ENCODE peak calls at places on chromosomes 16 and 17, in five cellular contexts. A, C, E, D and O are unnamed samples.

GRCh38 chr17:81278831-81279230 is 16.3 kb downstream of the SLC38A10 start:
- DNase-seq in A (no peak), C (no peak), D (no peak), E (no peak), O (no peak)

GRCh38 chr17:35432176-35433074 is at the start of gene SLFN12:
- DNase-seq in C (peak; percentile 65), D (peak; percentile 64), E (peak; percentile 50), A (peak; percentile 79), O (peak; percentile 34)

GRCh38 chr17:15886221-15886620 is 58.7 kb upstream of the ADORA2B start:
- DNase-seq in C (no peak), D (no peak), E (no peak), A (no peak), O (no peak)

GRCh38 chr16:84341533-84342295 is 26.6 kb upstream of the ATP2C2 start:
- DNase-seq in D (no peak), A (no peak), C (no peak), E (no peak), O (no peak)

GRCh38 chr17:15501788-15502187 is 34.4 kb upstream of the CDRT4 start:
- DNase-seq in C (no peak), E (no peak), D (no peak), A (no peak), O (no peak)

GRCh38 chr16:85800321-85800669 is 800 bp downstream of the COX4I1 start:
- DNase-seq in C (no peak), E (peak; percentile 80), A (no peak), D (no peak), O (peak; percentile 21)

GRCh38 chr16:28985206-28985605 is 354 bp downstream of the LAT start:
- DNase-seq in C (no peak), E (no peak), D (no peak), A (no peak), O (no peak)

GRCh38 chr17:40320771-40321501 is 12.0 kb downstream of the RARA start:
- DNase-seq in D (peak; percentile 72), A (peak; percentile 65), E (peak; percentile 70), C (peak; percentile 85), O (peak; percentile 58)

GRCh38 chr16:72787519-72788268 is 260.2 kb downstream of the ZFHX3 start:
- DNase-seq in C (peak; percentile 75), A (peak; percentile 71), E (peak; percentile 75), D (peak; percentile 78), O (peak; percentile 45)

GRCh38 chr17:41329279-41329925 is 13.9 kb upstream of the KRTAP17-1 start:
- DNase-seq in A (peak; percentile 50), C (no peak), E (no peak), D (peak; percentile 18), O (no peak)

GRCh38 chr17:5695480-5695879 is 111.2 kb upstream of the NLRP1 start:
- DNase-seq in E (no peak), A (no peak), C (no peak), D (no peak), O (no peak)

GRCh38 chr16:66561381-66562080 is 4.7 kb upstream of the CMTM1 start:
- DNase-seq in A (no peak), D (no peak), E (no peak), C (no peak), O (no peak)

GRCh38 chr16:70649300-70649699 is 2.9 kb downstream of the IL34 start:
- DNase-seq in E (no peak), C (no peak), A (no peak), D (no peak), O (no peak)

GRCh38 chr16:69003500-69003899 is 102.0 kb upstream of the HAS3 start:
- DNase-seq in D (no peak), C (no peak), E (no peak), A (no peak), O (no peak)

GRCh38 chr16:68995011-68995504 is 110.4 kb upstream of the HAS3 start:
- DNase-seq in E (no peak), D (no peak), C (no peak), A (no peak), O (no peak)

GRCh38 chr16:68997564-68997963 is 107.9 kb upstream of the HAS3 start:
- DNase-seq in A (no peak), E (no peak), C (no peak), D (no peak), O (no peak)

GRCh38 chr16:68994324-68994723 is 111.1 kb upstream of the HAS3 start:
- DNase-seq in C (no peak), D (no peak), A (no peak), E (no peak), O (no peak)

DNA sequence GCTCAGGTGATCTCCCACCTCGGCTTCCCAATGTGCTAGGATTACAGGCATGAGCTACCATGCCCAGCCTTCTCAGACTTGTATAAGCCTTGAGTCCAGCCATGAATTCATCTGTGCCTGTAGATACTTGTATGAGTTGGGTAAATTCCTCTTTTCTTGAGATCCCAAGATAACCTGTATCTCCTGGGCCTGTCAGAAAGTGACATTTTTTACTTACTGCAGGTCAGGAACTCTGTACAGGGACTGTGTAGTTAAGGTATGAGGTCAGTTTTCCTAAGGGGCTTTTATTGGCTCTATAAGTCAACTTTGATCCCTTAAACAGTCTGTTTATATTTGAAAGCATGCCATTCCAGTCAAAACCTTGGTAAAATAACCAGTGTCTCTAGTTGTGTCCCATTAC is 106.3 kb upstream of the HAS3 start:
- DNase-seq in A (no peak), D (no peak), C (no peak), E (no peak), O (no peak)
- H3K9me3 ChIP-seq in A (no peaks in the 10 kb centered on the region), D (no peaks in the 10 kb centered on the region), C (no peaks in the 10 kb centered on the region), E (no peaks in the 10 kb centered on the region), O (no peaks in the 10 kb centered on the region)

DNA sequence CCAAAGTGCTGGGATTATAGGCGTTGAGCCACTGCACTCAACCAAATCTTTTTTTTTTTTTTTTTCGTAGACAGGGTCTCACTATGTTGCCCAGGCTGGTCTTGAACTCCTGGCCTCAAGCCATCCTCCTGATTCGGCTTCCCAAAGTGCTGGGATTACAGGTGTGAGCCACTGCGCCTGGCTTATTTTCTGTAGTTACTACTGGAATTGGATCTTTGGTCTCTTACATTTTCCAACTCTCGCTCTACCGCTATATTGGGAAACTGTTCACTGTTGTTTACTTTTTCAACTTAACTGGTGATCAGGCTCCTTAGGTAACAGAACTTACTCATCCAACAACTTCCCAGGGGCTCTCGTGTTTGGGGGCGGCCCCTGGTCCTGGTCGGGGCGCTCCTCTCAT is 14.1 kb downstream of the ZNF200 start:
- DNase-seq in E (no peak), C (no peak), D (no peak), A (no peak), O (no peak)
- H3K9me3 ChIP-seq in E (peaks cover 31% of the 10 kb centered on the region), C (peaks cover 16% of the 10 kb centered on the region), D (peaks cover 88% of the 10 kb centered on the region), A (peaks cover 34% of the 10 kb centered on the region), O (peaks cover 27% of the 10 kb centered on the region)

DNA sequence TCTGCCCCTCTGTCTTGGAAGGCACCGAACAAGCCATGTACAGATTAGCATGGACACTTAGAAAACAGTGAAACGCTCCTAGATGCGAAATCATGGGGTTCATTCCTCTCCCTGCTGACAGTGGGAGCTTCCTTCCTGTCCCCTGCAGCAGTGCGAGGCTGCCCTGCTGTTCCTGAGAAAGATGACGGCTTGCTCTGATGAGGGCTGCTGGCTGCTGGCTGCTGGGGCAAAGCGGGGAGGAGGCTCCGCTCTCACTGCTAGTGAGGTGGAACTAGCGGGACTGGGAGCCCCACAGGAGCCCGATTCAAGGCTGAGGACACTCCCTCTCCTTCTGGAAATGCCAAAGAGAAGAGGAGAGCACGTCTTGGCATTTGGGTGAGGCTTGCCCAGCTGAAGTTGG is 25.9 kb upstream of the CACNG4 start:
- DNase-seq in A (no peak), C (no peak), E (no peak), D (no peak), O (no peak)
- H3K9me3 ChIP-seq in A (peaks cover 13% of the 10 kb centered on the region), C (no peaks in the 10 kb centered on the region), E (no peaks in the 10 kb centered on the region), D (peaks cover 20% of the 10 kb centered on the region), O (no peaks in the 10 kb centered on the region)

DNA sequence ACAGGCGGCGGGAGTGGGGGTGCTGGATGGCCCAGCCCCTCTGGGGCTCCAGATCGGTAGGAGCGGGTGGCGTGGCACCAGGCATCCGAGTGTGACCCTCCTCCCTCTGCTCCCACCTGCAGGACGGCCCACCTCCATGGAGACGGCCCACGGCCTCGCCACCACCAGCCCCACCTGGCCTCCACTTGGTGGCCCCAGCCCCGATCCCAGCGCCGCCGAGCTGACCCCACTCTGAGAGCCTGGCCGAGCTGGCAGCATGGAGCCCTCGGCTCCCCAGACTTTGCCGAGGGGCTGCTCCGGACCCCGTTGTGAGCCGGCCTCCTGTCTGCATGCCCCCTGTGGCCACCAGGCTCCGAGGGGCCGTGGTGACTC is 4.7 kb upstream of the NUDT16L1 start:
- DNase-seq in E (no peak), A (no peak), D (no peak), C (peak; percentile 24), O (no peak)
- H3K9me3 ChIP-seq in E (no peaks in the 10 kb centered on the region), A (no peaks in the 10 kb centered on the region), D (no peaks in the 10 kb centered on the region), C (no peaks in the 10 kb centered on the region), O (no peaks in the 10 kb centered on the region)

GRCh38 chr17:59669944-59670343 is 37.3 kb downstream of the PTRH2 start:
- DNase-seq in D (no peak), E (no peak), C (no peak), A (no peak), O (no peak)

GRCh38 chr17:59669411-59669810 is 37.8 kb downstream of the PTRH2 start:
- DNase-seq in D (no peak), C (no peak), E (no peak), A (no peak), O (no peak)

GRCh38 chr17:59666235-59666634 is 41.0 kb downstream of the PTRH2 start:
- DNase-seq in A (no peak), E (no peak), C (no peak), D (no peak), O (no peak)

GRCh38 chr17:59671386-59671785 is 35.8 kb downstream of the PTRH2 start:
- DNase-seq in E (no peak), D (no peak), C (no peak), A (no peak), O (no peak)

DNA sequence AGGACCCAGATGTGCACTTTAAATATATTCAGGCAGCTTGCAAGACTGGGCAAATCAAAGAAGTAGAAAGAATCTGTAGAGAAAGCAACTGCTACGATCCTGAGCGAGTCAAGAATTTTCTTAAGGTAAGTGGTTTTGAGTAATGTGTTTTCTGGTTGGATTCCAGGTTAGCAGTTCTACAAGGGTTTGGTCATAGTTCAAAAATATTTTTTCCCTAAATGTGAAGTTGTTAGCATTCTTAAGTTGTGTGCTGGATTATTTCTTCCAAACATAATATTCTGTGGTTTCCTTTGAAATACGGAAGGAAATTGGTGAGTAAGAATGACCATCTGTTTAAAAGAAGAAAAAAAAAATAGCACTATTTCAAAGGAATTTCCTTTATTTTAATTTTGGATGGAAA is 38.4 kb downstream of the PTRH2 start:
- DNase-seq in C (no peak), E (no peak), A (no peak), D (no peak), O (no peak)
- H3K9me3 ChIP-seq in C (no peaks in the 10 kb centered on the region), E (no peaks in the 10 kb centered on the region), A (no peaks in the 10 kb centered on the region), D (no peaks in the 10 kb centered on the region), O (no peaks in the 10 kb centered on the region)